ENCODE peak calls at places on chromosomes 3 and 15, in six cellular contexts. L is T47D; A is activated T-helper 1 cell treated with anti-CD3 and anti-CD28 coated beads, Interleukin-12 subunit alpha, Interleukin-12 subunit beta, Interleukin-2, Interleukin-4 antibody, amounts not matched to agents 30 ng/mL and 10 ng/mL and 1 ng/mL, durations not matched to agents 14 hours and 24 hours and 36 hours; X is HEK293T; R is cardiac muscle cell; P is stromal cell of bone marrow. E is an unnamed sample.

GRCh38 chr15:72271221-72271620 is 1.1 kb downstream of the PARP6 start:
- DNase-seq in X (no peak), A (no peak), L (no peak), R (no peak), P (no peak), E (no peak)

GRCh38 chr3:31275038-31275562 is 257.6 kb upstream of the STT3B start:
- DNase-seq in L (no peak), A (no peak), R (peak), P (peak), X (no peak), E (peak)

GRCh38 chr3:5017953-5018531 is 38.8 kb downstream of the BHLHE40 start:
- DNase-seq in L (no peak), A (no peak), X (peak), R (peak), P (peak), E (no peak)

GRCh38 chr15:94119215-94119815 is 112.0 kb upstream of the MCTP2 start:
- DNase-seq in P (no peak), A (no peak), L (no peak), R (no peak), X (peak), E (no peak)

GRCh38 chr15:92421980-92422379 is 28.3 kb downstream of the ST8SIA2 start:
- DNase-seq in P (peak), L (no peak), A (no peak), X (no peak), R (peak), E (no peak)

GRCh38 chr3:9491506-9491905 is 62.1 kb downstream of the LHFPL4 start:
- DNase-seq in R (no peak), A (no peak), P (no peak), L (no peak), X (no peak), E (no peak)

GRCh38 chr15:69346112-69346511 is 47.4 kb downstream of the PAQR5 start:
- DNase-seq in A (no peak), X (no peak), R (peak), P (no peak), L (no peak), E (peak)

GRCh38 chr3:188807002-188807401 is 364.8 kb upstream of the TPRG1 start:
- DNase-seq in P (no peak), X (no peak), L (no peak), A (no peak), R (peak), E (no peak)

GRCh38 chr15:68278345-68279217 is 1.0 kb downstream of the FEM1B start:
- DNase-seq in X (peak), R (peak), L (no peak), A (no peak), P (no peak), E (no peak)

GRCh38 chr3:169295126-169295525 is 368.4 kb downstream of the MECOM start:
- DNase-seq in P (no peak), X (no peak), R (peak), A (no peak), L (no peak), E (no peak)

GRCh38 chr15:89335289-89336041 is 841 bp upstream of the POLG start:
- DNase-seq in P (no peak), L (no peak), A (no peak), X (peak), R (no peak), E (no peak)

GRCh38 chr3:181726351-181727121 is 14.8 kb downstream of the SOX2 start:
- DNase-seq in X (no peak), R (no peak), L (no peak), P (no peak), A (no peak), E (no peak)

GRCh38 chr3:153760952-153761351 is 360.2 kb upstream of the ARHGEF26 start:
- DNase-seq in A (no peak), R (no peak), L (no peak), X (no peak), P (no peak), E (no peak)

GRCh38 chr15:67409175-67409574 is 111.8 kb upstream of the C15orf61 start:
- DNase-seq in A (no peak), P (no peak), X (peak), R (no peak), L (no peak), E (no peak)

GRCh38 chr3:148792540-148792939 is 35.1 kb upstream of the CPB1 start:
- DNase-seq in L (no peak), R (no peak), X (no peak), P (no peak), A (no peak), E (no peak)

GRCh38 chr3:56125358-56126005 is 342.8 kb downstream of the ERC2 start:
- DNase-seq in P (peak), R (peak), L (no peak), X (peak), A (no peak), E (peak)

GRCh38 chr15:28985691-28986090 is 99.9 kb downstream of the APBA2 start:
- DNase-seq in X (no peak), L (no peak), R (no peak), P (no peak), A (no peak), E (no peak)

GRCh38 chr3:15269091-15269989 is 63.0 kb downstream of the SH3BP5 start:
- DNase-seq in A (peak), P (peak), L (no peak), X (peak), R (peak), E (peak)

GRCh38 chr3:197392961-197393360 is 94.5 kb upstream of the DLG1 start:
- DNase-seq in X (no peak), P (no peak), R (peak), L (no peak), A (no peak), E (no peak)

GRCh38 chr15:28885289-28885629 is 515 bp upstream of the APBA2 start:
- DNase-seq in L (no peak), X (no peak), R (peak), P (no peak), A (no peak), E (no peak)

GRCh38 chr3:186895406-186895805 is 34.9 kb upstream of the ST6GAL1 start:
- DNase-seq in A (no peak), X (no peak), R (no peak), P (no peak), L (no peak), E (no peak)

GRCh38 chr3:47578119-47578630 is 490 bp downstream of the CSPG5 start:
- DNase-seq in L (peak), P (no peak), A (peak), R (no peak), X (peak), E (peak)

GRCh38 chr15:101191242-101191641 is 60.6 kb downstream of the CHSY1 start:
- DNase-seq in A (no peak), X (no peak), R (no peak), P (no peak), L (no peak), E (no peak)

GRCh38 chr3:132038198-132038825 is 3.5 kb upstream of the CPNE4 start:
- DNase-seq in X (peak), P (peak), R (peak), L (peak), A (no peak), E (peak)

GRCh38 chr15:29309139-29309538 is 39.5 kb upstream of the NSMCE3 start:
- DNase-seq in A (no peak), X (no peak), R (no peak), P (no peak), L (no peak), E (no peak)

GRCh38 chr15:57149196-57149595 is 227.1 kb upstream of the CGNL1 start:
- DNase-seq in P (no peak), X (no peak), L (no peak), A (no peak), R (peak), E (no peak)

GRCh38 chr3:101509811-101510210 is 3.2 kb downstream of the SENP7 start:
- DNase-seq in A (no peak), X (no peak), L (no peak), P (no peak), R (peak), E (no peak)

GRCh38 chr3:69865920-69866679 is 126.8 kb downstream of the MITF start:
- DNase-seq in R (peak), L (no peak), P (no peak), X (peak), A (no peak), E (peak)

GRCh38 chr15:86973284-86973844 is 893.7 kb downstream of the AGBL1 start:
- DNase-seq in P (no peak), A (no peak), R (no peak), X (no peak), L (no peak), E (no peak)

E was measured in hepatic stellate cell.